ENCODE peak calls at places on chromosomes 3 and 15, in four cellular contexts. C, A, H and P are unnamed samples.

GRCh38 chr15:75785771-75786563 is 57.3 kb upstream of the UBE2Q2 start:
- DNase-seq in H (no peak), C (peak; percentile 81), A (no peak), P (peak; percentile 87)

GRCh38 chr3:157026091-157026490 is 133.9 kb downstream of the CCNL1 start:
- DNase-seq in H (no peak), C (no peak), A (no peak), P (no peak)

GRCh38 chr3:63911901-63912767 is at the start of gene SCAANT1:
- DNase-seq in A (peak; percentile 79), H (peak; percentile 80), C (peak; percentile 92), P (peak; percentile 83)

GRCh38 chr3:14391033-14391432 is 11.4 kb upstream of the SLC6A6 start:
- DNase-seq in C (no peak), H (no peak), A (no peak), P (no peak)

GRCh38 chr3:131591394-131591990 is 88.7 kb upstream of the MRPL3 start:
- DNase-seq in H (no peak), C (peak; percentile 4), A (no peak), P (no peak)

GRCh38 chr3:190340071-190340470 is 17.8 kb upstream of the CLDN1 start:
- DNase-seq in C (no peak), A (no peak), H (no peak), P (no peak)

GRCh38 chr15:82186748-82187415 is 75.7 kb downstream of the EFL1 start:
- DNase-seq in C (no peak), A (no peak), H (no peak), P (no peak)

GRCh38 chr15:83046558-83047127 is 20.4 kb downstream of the BTBD1 start:
- DNase-seq in C (no peak), H (no peak), A (no peak), P (no peak)

GRCh38 chr3:171806200-171807128 is 3.8 kb downstream of the PLD1 start:
- DNase-seq in A (no peak), C (no peak), H (no peak), P (no peak)

GRCh38 chr3:65878831-65879230 is 159.9 kb downstream of the MAGI1 start:
- DNase-seq in C (no peak), A (no peak), H (no peak), P (no peak)

GRCh38 chr15:69160976-69161877 is 792 bp downstream of the GLCE start:
- DNase-seq in C (peak; percentile 65), H (peak; percentile 5), A (no peak), P (peak; percentile 61)

GRCh38 chr3:196096382-196096953 is 14.6 kb upstream of the TFRC start:
- DNase-seq in A (no peak), H (no peak), C (no peak), P (no peak)

GRCh38 chr3:143627336-143627735 is 220.9 kb downstream of the SLC9A9 start:
- DNase-seq in H (no peak), A (no peak), C (no peak), P (no peak)

GRCh38 chr15:41043276-41043675 is 72.8 kb downstream of the INO80 start:
- DNase-seq in A (no peak), C (no peak), H (no peak), P (no peak)

GRCh38 chr3:50457988-50458387 is 45.4 kb downstream of the CACNA2D2 start:
- DNase-seq in A (no peak), C (no peak), H (no peak), P (no peak)

GRCh38 chr3:140188285-140188684 is 253.3 kb downstream of the CLSTN2 start:
- DNase-seq in C (no peak), A (no peak), H (no peak), P (no peak)

GRCh38 chr15:54772663-54773062 is 424.1 kb downstream of the RSL24D1 start:
- DNase-seq in C (no peak), A (no peak), H (no peak), P (no peak)

GRCh38 chr3:25041871-25042584 is 386.0 kb upstream of the RARB start:
- DNase-seq in H (no peak), C (no peak), A (no peak), P (no peak)

GRCh38 chr3:155282416-155283091 is 10.9 kb downstream of the STRIT1 start:
- DNase-seq in H (no peak), C (no peak), A (no peak), P (no peak)

GRCh38 chr15:57227899-57228298 is 148.4 kb upstream of the CGNL1 start:
- DNase-seq in H (no peak), A (no peak), C (no peak), P (no peak)

GRCh38 chr3:46707601-46708011 is 6.4 kb downstream of the TMIE start:
- DNase-seq in A (peak; percentile 44), H (no peak), C (no peak), P (no peak)

GRCh38 chr15:89566621-89567294 is 8.5 kb upstream of the TICRR start:
- DNase-seq in A (no peak), C (no peak), H (no peak), P (no peak)

GRCh38 chr3:40079203-40079844 is 230.2 kb upstream of the EIF1B start:
- DNase-seq in C (no peak), H (no peak), A (no peak), P (no peak)

GRCh38 chr3:71495708-71496472 is 87.6 kb downstream of the FOXP1 start:
- DNase-seq in A (no peak), C (no peak), H (no peak), P (no peak)

GRCh38 chr3:57112206-57112605 is 51.7 kb downstream of the SPATA12 start:
- DNase-seq in A (no peak), C (peak; percentile 26), H (no peak), P (no peak)

GRCh38 chr3:12884104-12884742 is 42.9 kb upstream of the RPL32 start:
- DNase-seq in H (no peak), C (no peak), A (no peak), P (peak; percentile 65)

GRCh38 chr3:194757629-194758028 is 71.9 kb downstream of the FAM43A start:
- DNase-seq in C (no peak), A (peak; percentile 9), H (no peak), P (no peak)

GRCh38 chr3:11818033-11818432 is 28.7 kb downstream of the TAMM41 start:
- DNase-seq in A (no peak), C (no peak), H (no peak), P (no peak)

GRCh38 chr15:80072285-80072684 is 12.8 kb downstream of the ZFAND6 start:
- DNase-seq in H (no peak), C (peak; percentile 82), A (no peak), P (peak; percentile 26)

GRCh38 chr15:63985221-63986184 is 60.8 kb downstream of the DAPK2 start:
- DNase-seq in C (no peak), A (no peak), H (no peak), P (no peak)

GRCh38 chr15:48710952-48711495 is 65.5 kb upstream of the FBN1 start:
- DNase-seq in H (no peak), C (peak; percentile 6), A (no peak), P (no peak)

GRCh38 chr3:72888546-72889309 is 882 bp downstream of the GXYLT2 start:
- DNase-seq in H (no peak), C (peak; percentile 93), A (no peak), P (peak; percentile 15)

GRCh38 chr3:155664922-155665695 is 79.8 kb downstream of the PLCH1 start:
- DNase-seq in C (peak; percentile 12), A (no peak), H (no peak), P (no peak)

GRCh38 chr15:88178631-88179030 is 77.9 kb downstream of the NTRK3 start:
- DNase-seq in A (no peak), C (no peak), H (no peak), P (no peak)

GRCh38 chr3:127694467-127695215 is 21.9 kb downstream of the ABTB1 start:
- DNase-seq in H (no peak), A (no peak), C (peak; percentile 51), P (peak; percentile 50)

GRCh38 chr3:14369675-14370669 is 32.4 kb upstream of the SLC6A6 start:
- DNase-seq in A (no peak), C (peak; percentile 50), H (no peak), P (peak; percentile 92)

GRCh38 chr15:50135123-50135541 is 16.1 kb upstream of the ATP8B4 start:
- DNase-seq in C (no peak), A (peak; percentile 69), H (no peak), P (no peak)

GRCh38 chr3:135736740-135737139 is 228.8 kb upstream of the PPP2R3A start:
- DNase-seq in A (no peak), C (peak; percentile 76), H (no peak), P (peak; percentile 44)

GRCh38 chr15:73518180-73518862 is 75.4 kb downstream of the REC114 start:
- DNase-seq in H (no peak), C (peak; percentile 7), A (no peak), P (no peak)

GRCh38 chr15:49990835-49991540 is 128.0 kb downstream of the ATP8B4 start:
- DNase-seq in H (no peak), A (no peak), C (no peak), P (no peak)